ENCODE peak calls at places on chromosomes 13 and 19, in seven cellular contexts. B, D, W, S, E, R and I are unnamed samples.

GRCh38 chr19:34991542-34992333 is 8.4 kb upstream of the GRAMD1A start:
- DNase-seq in S (no peak), E (no peak), W (no peak), R (no peak), B (no peak), D (no peak), I (no peak)

GRCh38 chr13:73109288-73109899 is 50.6 kb downstream of the KLF5 start:
- DNase-seq in E (no peak), R (no peak), S (peak), W (no peak), D (no peak), B (no peak), I (no peak)

GRCh38 chr13:58318495-58319167 is 687.1 kb downstream of the PCDH17 start:
- DNase-seq in D (no peak), B (no peak), W (no peak), R (no peak), S (no peak), E (no peak), I (no peak)

GRCh38 chr19:16836115-16836905 is 7.1 kb downstream of the SIN3B start:
- DNase-seq in E (peak), W (no peak), D (no peak), R (no peak), S (peak), B (peak), I (peak)

GRCh38 chr19:19562665-19563347 is 24.7 kb downstream of the CILP2 start:
- DNase-seq in S (peak), B (peak), R (no peak), W (no peak), E (no peak), D (no peak), I (no peak)

GRCh38 chr19:6947745-6948144 is 60.4 kb downstream of the ADGRE1 start:
- DNase-seq in B (no peak), D (no peak), S (no peak), R (no peak), E (no peak), W (no peak), I (peak)

GRCh38 chr19:46355234-46355990 is 8.5 kb downstream of the PPP5C start:
- DNase-seq in W (no peak), S (no peak), E (no peak), R (no peak), B (no peak), D (no peak), I (peak)

GRCh38 chr13:100280681-100281080 is 191.8 kb downstream of the PCCA start:
- DNase-seq in R (no peak), W (no peak), B (no peak), D (no peak), S (no peak), E (no peak), I (no peak)

GRCh38 chr13:87128006-87128405 is 543.2 kb upstream of the SLITRK5 start:
- DNase-seq in B (peak), R (no peak), D (no peak), W (no peak), E (no peak), S (peak), I (no peak)

GRCh38 chr13:98606296-98606695 is 29.4 kb upstream of the STK24 start:
- DNase-seq in W (no peak), S (peak), D (no peak), R (no peak), B (peak), E (no peak), I (no peak)

GRCh38 chr13:113746671-113747070 is 12.4 kb upstream of the TMEM255B start:
- DNase-seq in E (no peak), R (no peak), S (no peak), W (no peak), D (no peak), B (no peak), I (no peak)

GRCh38 chr19:752652-753517 is 2.0 kb downstream of the MISP start:
- DNase-seq in W (no peak), E (no peak), B (no peak), D (peak), S (no peak), R (peak), I (no peak)

GRCh38 chr19:33251076-33251475 is 25.4 kb upstream of the SLC7A10 start:
- DNase-seq in B (no peak), R (no peak), D (no peak), E (no peak), S (no peak), W (no peak), I (no peak)

GRCh38 chr19:20250627-20251026 is 83.6 kb downstream of the ZNF486 start:
- DNase-seq in D (no peak), B (no peak), E (no peak), R (no peak), W (no peak), S (no peak), I (no peak)

GRCh38 chr13:66693656-66694055 is 536.5 kb downstream of the PCDH9 start:
- DNase-seq in B (no peak), D (no peak), R (no peak), E (no peak), W (no peak), S (no peak), I (no peak)

GRCh38 chr13:50198508-50198907 is 183.3 kb downstream of the KCNRG start:
- DNase-seq in B (no peak), R (no peak), D (no peak), S (no peak), W (no peak), E (no peak), I (no peak)

GRCh38 chr19:55275851-55276719 is 3.8 kb downstream of the HSPBP1 start:
- DNase-seq in S (no peak), B (no peak), D (no peak), E (no peak), R (no peak), W (no peak), I (peak)

GRCh38 chr13:24264976-24265375 is 44.4 kb upstream of the C1QTNF9 start:
- DNase-seq in B (no peak), E (no peak), S (no peak), W (peak), D (no peak), R (no peak), I (no peak)

GRCh38 chr13:94063096-94063495 is 416.4 kb downstream of the DCT start:
- DNase-seq in R (no peak), B (no peak), E (no peak), S (no peak), W (no peak), D (no peak), I (no peak)

GRCh38 chr19:5694952-5695648 is 5.0 kb downstream of the RPL36 start:
- DNase-seq in S (peak), D (no peak), B (no peak), E (no peak), W (no peak), R (no peak), I (no peak)

GRCh38 chr19:44588753-44589112 is 24.6 kb upstream of the IGSF23 start:
- DNase-seq in E (no peak), W (no peak), S (no peak), R (no peak), B (no peak), D (no peak), I (no peak)

GRCh38 chr13:30504081-30504480 is 38.3 kb upstream of the HMGB1 start:
- DNase-seq in W (no peak), E (no peak), S (no peak), R (no peak), D (no peak), B (no peak), I (peak)

GRCh38 chr19:48481846-48482639 is 12.9 kb downstream of the CYTH2 start:
- DNase-seq in D (no peak), B (no peak), W (no peak), E (no peak), R (no peak), S (peak), I (no peak)

DNA sequence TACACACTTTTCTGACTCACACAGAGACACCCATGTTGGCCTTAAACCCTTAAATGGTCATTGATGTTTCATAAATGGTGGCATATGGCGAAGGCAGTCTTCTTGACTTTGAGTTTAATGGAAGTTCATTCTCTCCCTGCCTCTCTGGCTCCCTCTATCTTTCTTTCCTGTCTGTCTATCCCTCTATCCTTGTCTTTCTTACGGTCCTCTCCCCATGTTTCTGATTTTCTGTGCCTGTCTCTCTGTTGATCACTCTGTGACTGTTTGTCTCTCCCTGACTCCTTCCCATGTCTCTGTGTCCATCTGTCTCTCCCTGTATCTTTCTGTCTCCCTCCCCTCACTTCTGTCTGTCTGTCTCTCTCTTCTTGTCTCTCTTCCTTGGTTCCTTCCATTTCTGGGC is 43.2 kb upstream of the SHKBP1 start:
- DNase-seq in W (no peak), S (no peak), D (no peak), E (no peak), R (no peak), B (no peak), I (no peak)
- TF ChIP-seq CTCF in W (no peak), S (peak), D (no peak), E (no peak), R (no peak), B (peak), I (no peak)

GRCh38 chr13:111027481-111028439 is 87.3 kb upstream of the ARHGEF7 start:
- DNase-seq in D (no peak), S (no peak), W (no peak), E (no peak), B (no peak), R (no peak), I (no peak)
- TF ChIP-seq CTCF in D (no peak), S (no peak), W (no peak), E (no peak), B (no peak), R (no peak), I (no peak)

GRCh38 chr13:46546084-46546786 is 6.7 kb upstream of the LRCH1 start:
- DNase-seq in E (no peak), D (no peak), S (no peak), R (no peak), B (no peak), W (no peak), I (no peak)
- TF ChIP-seq CTCF in E (no peak), D (no peak), S (no peak), R (no peak), B (no peak), W (no peak), I (no peak)

GRCh38 chr13:37960427-37960826 is 90.9 kb upstream of the TRPC4 start:
- DNase-seq in E (no peak), R (no peak), B (no peak), W (no peak), S (no peak), D (no peak), I (no peak)
- TF ChIP-seq CTCF in E (no peak), R (no peak), B (peak), W (no peak), S (peak), D (peak), I (no peak)

DNA sequence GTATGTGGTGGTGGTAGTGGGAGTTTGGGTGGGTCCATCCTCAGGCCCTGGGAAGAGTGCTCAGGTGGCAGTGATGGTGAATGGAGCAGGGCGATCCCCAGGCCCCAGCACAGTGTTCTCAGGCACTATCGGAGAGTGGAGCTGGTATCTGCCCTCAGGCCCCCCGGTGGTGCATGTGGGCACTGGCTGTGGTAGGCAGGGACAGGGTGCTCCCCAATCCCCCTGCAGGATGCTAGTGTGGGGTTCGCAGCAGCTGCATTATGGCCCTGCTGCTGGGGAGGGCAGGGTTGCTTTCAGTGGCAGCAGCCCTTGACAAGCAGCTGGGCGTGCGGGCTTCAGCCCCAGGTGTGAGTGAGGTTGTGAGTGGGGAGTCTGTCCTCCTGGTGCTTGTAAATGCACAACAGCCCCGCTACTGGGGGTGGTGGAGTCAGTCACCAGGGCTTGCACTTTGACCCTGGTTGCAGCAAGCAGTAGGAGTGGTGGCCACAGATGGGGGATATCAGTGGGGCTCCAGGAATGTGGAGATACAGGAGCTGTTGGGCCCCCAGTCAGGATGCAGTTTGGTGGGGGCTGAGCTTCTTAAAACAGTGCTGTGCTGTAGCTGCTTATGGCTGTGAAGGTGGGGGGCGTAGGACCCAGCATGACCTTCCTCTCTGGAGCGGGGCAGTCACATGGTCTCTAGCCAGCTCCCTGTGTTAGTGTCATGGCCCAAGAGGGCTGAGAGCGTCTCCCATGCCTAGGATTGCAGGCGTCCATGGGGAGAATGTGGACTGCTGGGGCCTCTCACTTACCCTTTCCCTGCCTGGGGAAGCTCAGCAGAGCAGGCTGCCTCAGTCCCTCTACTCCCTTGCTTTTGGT is 38.7 kb upstream of the ARHGEF7 start:
- DNase-seq in B (no peak), R (no peak), E (no peak), D (no peak), S (no peak), W (no peak), I (no peak)
- TF ChIP-seq CTCF in B (peak), R (no peak), E (no peak), D (no peak), S (peak), W (no peak), I (no peak)

GRCh38 chr13:91122766-91123165 is 224.7 kb upstream of the MIR17HG start:
- DNase-seq in D (no peak), S (no peak), E (no peak), B (no peak), W (no peak), R (no peak), I (no peak)
- TF ChIP-seq CTCF in D (no peak), S (no peak), E (no peak), B (no peak), W (no peak), R (no peak), I (no peak)

GRCh38 chr13:59607172-59607571 is 556.6 kb downstream of the DIAPH3 start:
- DNase-seq in E (no peak), R (no peak), W (no peak), S (no peak), D (no peak), B (no peak), I (no peak)
- TF ChIP-seq CTCF in E (no peak), R (no peak), W (no peak), S (no peak), D (no peak), B (no peak), I (no peak)